ENCODE peak calls at places on chromosomes 6 and 20, in nine cellular contexts. M is HCEC 1CT; G is NCI-H82; P is pulmonary artery endothelial cell; A is activated T-helper 1 cell treated with Interleukin-2 at 50 U/mL for 16 hours; C is stimulated activated CD4-positive, alpha-beta T cell treated with anti-CD3 and anti-CD28 coated beads, Interleukin-15, amount 100 ng/mL, for 1 hour; Z is H9; T is NCI-H2029; K is left ventricle myocardium inferior. J is an unnamed sample.

GRCh38 chr6:48764261-48764660 is 653.3 kb upstream of the PTCHD4 start:
- DNase-seq in M (no peak), G (no peak), P (no peak), A (no peak), C (no peak), Z (no peak), T (no peak), K (no peak), J (no peak)

GRCh38 chr20:52179331-52180166 is 12.0 kb downstream of the ZFP64 start:
- DNase-seq in M (no peak), G (no peak), P (no peak), A (no peak), C (no peak), Z (no peak), T (no peak), K (no peak), J (no peak)

GRCh38 chr6:79737172-79737571 is 106.0 kb downstream of the SH3BGRL2 start:
- DNase-seq in M (no peak), G (no peak), P (no peak), A (no peak), C (no peak), Z (no peak), T (no peak), K (no peak), J (no peak)

GRCh38 chr20:17468073-17468840 is 62.9 kb downstream of the BFSP1 start:
- DNase-seq in M (no peak), G (no peak), P (no peak), A (no peak), C (no peak), Z (no peak), T (no peak), K (no peak), J (no peak)

GRCh38 chr6:41379314-41379713 is 43.9 kb downstream of the NCR2 start:
- DNase-seq in M (no peak), G (no peak), P (no peak), A (no peak), C (no peak), Z (no peak), T (no peak), K (no peak), J (no peak)

GRCh38 chr6:106056060-106056737 is 29.9 kb upstream of the PRDM1 start:
- DNase-seq in M (no peak), G (peak; percentile 39), P (no peak), A (no peak), C (no peak), Z (no peak), T (no peak), K (no peak), J (no peak)

GRCh38 chr6:150719099-150719767 is 119.5 kb downstream of the PLEKHG1 start:
- DNase-seq in M (no peak), G (no peak), P (no peak), A (no peak), C (no peak), Z (no peak), T (no peak), K (no peak), J (no peak)

GRCh38 chr20:18004389-18005031 is 35.7 kb downstream of the MGME1 start:
- DNase-seq in M (no peak), G (no peak), P (no peak), A (no peak), C (no peak), Z (no peak), T (no peak), K (no peak), J (peak; percentile 70)

GRCh38 chr6:89197141-89197540 is 20.0 kb downstream of the GABRR1 start:
- DNase-seq in M (no peak), G (no peak), P (no peak), A (no peak), C (no peak), Z (no peak), T (no peak), K (no peak), J (no peak)

GRCh38 chr6:2952557-2953095 is 18.7 kb downstream of the SERPINB6 start:
- DNase-seq in M (peak; percentile 78), G (peak; percentile 86), P (peak; percentile 76), A (peak; percentile 20), C (no peak), Z (peak; percentile 94), T (peak; percentile 62), K (peak; percentile 77), J (no peak)

GRCh38 chr6:126926926-126927325 is 191.5 kb upstream of the RSPO3 start:
- DNase-seq in M (no peak), G (no peak), P (no peak), A (no peak), C (no peak), Z (peak; percentile 33), T (no peak), K (no peak), J (no peak)

GRCh38 chr6:52514514-52514913 is 62.3 kb downstream of the TRAM2 start:
- DNase-seq in M (peak; percentile 95), G (no peak), P (no peak), A (no peak), C (no peak), Z (no peak), T (no peak), K (peak; percentile 38), J (no peak)

GRCh38 chr6:116008470-116009229 is 52.0 kb downstream of the FRK start:
- DNase-seq in M (peak; percentile 62), G (no peak), P (peak; percentile 5), A (no peak), C (no peak), Z (no peak), T (no peak), K (no peak), J (no peak)

GRCh38 chr20:39480644-39481043 is 518.5 kb downstream of the DHX35 start:
- DNase-seq in M (no peak), G (no peak), P (no peak), A (no peak), C (no peak), Z (no peak), T (no peak), K (no peak), J (no peak)

GRCh38 chr6:41581381-41581991 is 35.3 kb downstream of the FOXP4 start:
- DNase-seq in M (peak; percentile 81), G (peak; percentile 89), P (peak; percentile 64), A (no peak), C (no peak), Z (no peak), T (no peak), K (no peak), J (peak; percentile 59)

GRCh38 chr6:54846243-54846856 is at the start of gene FAM83B:
- DNase-seq in M (no peak), G (peak; percentile 32), P (no peak), A (no peak), C (no peak), Z (peak; percentile 80), T (no peak), K (no peak), J (no peak)

GRCh38 chr6:130018292-130018829 is at the start of gene L3MBTL3:
- DNase-seq in M (peak; percentile 75), G (peak; percentile 90), P (no peak), A (peak; percentile 82), C (peak; percentile 75), Z (peak; percentile 89), T (peak; percentile 42), K (peak; percentile 89), J (peak; percentile 59)

GRCh38 chr6:42260424-42260888 is 42.8 kb upstream of the MRPS10 start:
- DNase-seq in M (no peak), G (peak; percentile 42), P (no peak), A (no peak), C (no peak), Z (peak; percentile 72), T (peak; percentile 82), K (no peak), J (peak; percentile 75)

GRCh38 chr6:36625161-36625919 is 31.2 kb downstream of the SRSF3 start:
- DNase-seq in M (no peak), G (no peak), P (no peak), A (no peak), C (no peak), Z (no peak), T (peak; percentile 82), K (no peak), J (peak; percentile 97)

GRCh38 chr6:131654326-131654725 is 17.2 kb downstream of the ENPP3 start:
- DNase-seq in M (no peak), G (no peak), P (no peak), A (no peak), C (no peak), Z (no peak), T (no peak), K (no peak), J (no peak)

GRCh38 chr20:35648836-35649235 is 15.9 kb downstream of the CPNE1 start:
- DNase-seq in M (no peak), G (no peak), P (no peak), A (no peak), C (no peak), Z (no peak), T (peak; percentile 16), K (no peak), J (no peak)

GRCh38 chr6:161374971-161375873 is 101.4 kb upstream of the AGPAT4 start:
- DNase-seq in M (no peak), G (peak; percentile 35), P (no peak), A (no peak), C (no peak), Z (peak; percentile 73), T (peak; percentile 66), K (peak; percentile 62), J (no peak)

GRCh38 chr6:144264270-144265060 is 20.7 kb upstream of the UTRN start:
- DNase-seq in M (peak; percentile 93), G (no peak), P (peak; percentile 75), A (no peak), C (no peak), Z (peak; percentile 57), T (no peak), K (no peak), J (no peak)

GRCh38 chr20:32536861-32537656 is 48.1 kb downstream of the NOL4L start:
- DNase-seq in M (no peak), G (no peak), P (no peak), A (peak; percentile 62), C (peak; percentile 44), Z (no peak), T (peak; percentile 92), K (no peak), J (peak; percentile 95)

GRCh38 chr6:157487110-157487773 is 106.3 kb downstream of the ZDHHC14 start:
- DNase-seq in M (no peak), G (peak; percentile 64), P (no peak), A (no peak), C (no peak), Z (no peak), T (no peak), K (no peak), J (no peak)

GRCh38 chr6:134034951-134035822 is 17.2 kb downstream of the SLC2A12 start:
- DNase-seq in M (no peak), G (no peak), P (no peak), A (no peak), C (no peak), Z (no peak), T (no peak), K (no peak), J (no peak)

GRCh38 chr6:151436814-151437213 is 15.1 kb downstream of the RMND1 start:
- DNase-seq in M (no peak), G (no peak), P (no peak), A (no peak), C (no peak), Z (no peak), T (no peak), K (no peak), J (no peak)

GRCh38 chr20:20664795-20665194 is 47.6 kb downstream of the RALGAPA2 start:
- DNase-seq in M (peak; percentile 5), G (peak; percentile 60), P (peak; percentile 33), A (no peak), C (no peak), Z (no peak), T (peak; percentile 30), K (no peak), J (peak; percentile 86)

GRCh38 chr20:45878076-45878731 is 2.8 kb upstream of the ZSWIM1 start:
- DNase-seq in M (no peak), G (peak; percentile 86), P (no peak), A (no peak), C (no peak), Z (no peak), T (no peak), K (no peak), J (no peak)

GRCh38 chr20:44552950-44553908 is 29.1 kb upstream of the PKIG start:
- DNase-seq in M (peak; percentile 91), G (no peak), P (no peak), A (no peak), C (no peak), Z (no peak), T (peak; percentile 57), K (no peak), J (peak; percentile 60)

GRCh38 chr20:37473249-37474000 is 47.6 kb upstream of the NNAT start:
- DNase-seq in M (no peak), G (no peak), P (no peak), A (no peak), C (no peak), Z (no peak), T (no peak), K (no peak), J (no peak)